ENCODE peak calls at places on chromosomes 16 and 17, in nine cellular contexts. One of them, this sample, is unnamed.

GRCh38 chr17:27855454-27855853 is 37.7 kb downstream of the LYRM9 start:
- DNase-seq in T-helper 2 cell: no peak
- DNase-seq in HS-27A: no peak
- DNase-seq in A549: no peak
- DNase-seq in RPMI7951: no peak
- DNase-seq in posterior cingulate gyrus: no peak
- DNase-seq in CD8-positive, alpha-beta T cell: no peak
- DNase-seq in non-pigmented ciliary epithelial cell: no peak
- DNase-seq in activated CD8-positive, alpha-beta memory T cell treated with anti-CD3 and anti-CD28 coated beads for 1 hour: no peak
- DNase-seq in this sample: no peak

GRCh38 chr17:3924421-3925350 is 8.4 kb upstream of the P2RX1 start:
- DNase-seq in T-helper 2 cell: no peak
- DNase-seq in HS-27A: no peak
- DNase-seq in A549: no peak
- DNase-seq in RPMI7951: no peak
- DNase-seq in posterior cingulate gyrus: no peak
- DNase-seq in CD8-positive, alpha-beta T cell: no peak
- DNase-seq in non-pigmented ciliary epithelial cell: no peak
- DNase-seq in activated CD8-positive, alpha-beta memory T cell treated with anti-CD3 and anti-CD28 coated beads for 1 hour: no peak
- DNase-seq in this sample: no peak

GRCh38 chr16:50539822-50540710 is 8.1 kb upstream of the NKD1 start:
- DNase-seq in T-helper 2 cell: no peak
- DNase-seq in HS-27A: no peak
- DNase-seq in A549: no peak
- DNase-seq in RPMI7951: no peak
- DNase-seq in posterior cingulate gyrus: peak; percentile 34
- DNase-seq in CD8-positive, alpha-beta T cell: no peak
- DNase-seq in non-pigmented ciliary epithelial cell: no peak
- DNase-seq in activated CD8-positive, alpha-beta memory T cell treated with anti-CD3 and anti-CD28 coated beads for 1 hour: no peak
- DNase-seq in this sample: no peak

GRCh38 chr17:45225051-45225700 is 3.5 kb downstream of the FMNL1 start:
- DNase-seq in T-helper 2 cell: no peak
- DNase-seq in HS-27A: no peak
- DNase-seq in A549: peak; percentile 20
- DNase-seq in RPMI7951: peak; percentile 61
- DNase-seq in posterior cingulate gyrus: no peak
- DNase-seq in CD8-positive, alpha-beta T cell: no peak
- DNase-seq in non-pigmented ciliary epithelial cell: no peak
- DNase-seq in activated CD8-positive, alpha-beta memory T cell treated with anti-CD3 and anti-CD28 coated beads for 1 hour: no peak
- DNase-seq in this sample: peak; percentile 29

GRCh38 chr16:29813644-29814562 is 1.9 kb downstream of the PRRT2 start:
- DNase-seq in T-helper 2 cell: no peak
- DNase-seq in HS-27A: no peak
- DNase-seq in A549: no peak
- DNase-seq in RPMI7951: no peak
- DNase-seq in posterior cingulate gyrus: no peak
- DNase-seq in CD8-positive, alpha-beta T cell: no peak
- DNase-seq in non-pigmented ciliary epithelial cell: no peak
- DNase-seq in activated CD8-positive, alpha-beta memory T cell treated with anti-CD3 and anti-CD28 coated beads for 1 hour: no peak
- DNase-seq in this sample: no peak

GRCh38 chr17:74861554-74862107 is 1.9 kb upstream of the GRIN2C start:
- DNase-seq in T-helper 2 cell: no peak
- DNase-seq in HS-27A: no peak
- DNase-seq in A549: no peak
- DNase-seq in RPMI7951: no peak
- DNase-seq in posterior cingulate gyrus: no peak
- DNase-seq in CD8-positive, alpha-beta T cell: no peak
- DNase-seq in non-pigmented ciliary epithelial cell: no peak
- DNase-seq in activated CD8-positive, alpha-beta memory T cell treated with anti-CD3 and anti-CD28 coated beads for 1 hour: no peak
- DNase-seq in this sample: no peak

GRCh38 chr16:27374794-27375499 is 27.0 kb upstream of the IL21R start:
- DNase-seq in T-helper 2 cell: peak; percentile 20
- DNase-seq in HS-27A: no peak
- DNase-seq in A549: peak; percentile 87
- DNase-seq in RPMI7951: peak; percentile 87
- DNase-seq in posterior cingulate gyrus: no peak
- DNase-seq in CD8-positive, alpha-beta T cell: no peak
- DNase-seq in non-pigmented ciliary epithelial cell: peak; percentile 74
- DNase-seq in activated CD8-positive, alpha-beta memory T cell treated with anti-CD3 and anti-CD28 coated beads for 1 hour: no peak
- DNase-seq in this sample: peak; percentile 53

GRCh38 chr17:63246344-63246743 is 199.8 kb downstream of the CYB561 start:
- DNase-seq in T-helper 2 cell: no peak
- DNase-seq in HS-27A: no peak
- DNase-seq in A549: no peak
- DNase-seq in RPMI7951: no peak
- DNase-seq in posterior cingulate gyrus: no peak
- DNase-seq in CD8-positive, alpha-beta T cell: no peak
- DNase-seq in non-pigmented ciliary epithelial cell: no peak
- DNase-seq in activated CD8-positive, alpha-beta memory T cell treated with anti-CD3 and anti-CD28 coated beads for 1 hour: no peak
- DNase-seq in this sample: no peak

GRCh38 chr17:81123052-81124048 is 42.0 kb upstream of the PVALEF start:
- DNase-seq in T-helper 2 cell: no peak
- DNase-seq in HS-27A: no peak
- DNase-seq in A549: no peak
- DNase-seq in RPMI7951: no peak
- DNase-seq in posterior cingulate gyrus: no peak
- DNase-seq in CD8-positive, alpha-beta T cell: no peak
- DNase-seq in non-pigmented ciliary epithelial cell: no peak
- DNase-seq in activated CD8-positive, alpha-beta memory T cell treated with anti-CD3 and anti-CD28 coated beads for 1 hour: no peak
- DNase-seq in this sample: no peak

GRCh38 chr16:74563828-74564263 is 43.1 kb downstream of the GLG1 start:
- DNase-seq in T-helper 2 cell: no peak
- DNase-seq in HS-27A: no peak
- DNase-seq in A549: peak; percentile 41
- DNase-seq in RPMI7951: peak; percentile 68
- DNase-seq in posterior cingulate gyrus: no peak
- DNase-seq in CD8-positive, alpha-beta T cell: no peak
- DNase-seq in non-pigmented ciliary epithelial cell: no peak
- DNase-seq in activated CD8-positive, alpha-beta memory T cell treated with anti-CD3 and anti-CD28 coated beads for 1 hour: no peak
- DNase-seq in this sample: peak; percentile 75

GRCh38 chr16:19274178-19274797 is 11.2 kb upstream of the CLEC19A start:
- DNase-seq in T-helper 2 cell: no peak
- DNase-seq in HS-27A: no peak
- DNase-seq in A549: no peak
- DNase-seq in RPMI7951: no peak
- DNase-seq in posterior cingulate gyrus: no peak
- DNase-seq in CD8-positive, alpha-beta T cell: no peak
- DNase-seq in non-pigmented ciliary epithelial cell: no peak
- DNase-seq in activated CD8-positive, alpha-beta memory T cell treated with anti-CD3 and anti-CD28 coated beads for 1 hour: no peak
- DNase-seq in this sample: no peak

GRCh38 chr16:67562918-67563707 is 787 bp downstream of the CTCF start:
- DNase-seq in T-helper 2 cell: peak; percentile 57
- DNase-seq in HS-27A: no peak
- DNase-seq in A549: peak; percentile 57
- DNase-seq in RPMI7951: peak; percentile 67
- DNase-seq in posterior cingulate gyrus: peak; percentile 60
- DNase-seq in CD8-positive, alpha-beta T cell: peak; percentile 42
- DNase-seq in non-pigmented ciliary epithelial cell: no peak
- DNase-seq in activated CD8-positive, alpha-beta memory T cell treated with anti-CD3 and anti-CD28 coated beads for 1 hour: peak; percentile 26
- DNase-seq in this sample: peak; percentile 53

GRCh38 chr17:80785477-80786178 is 206.0 kb upstream of the CHMP6 start:
- DNase-seq in T-helper 2 cell: no peak
- DNase-seq in HS-27A: no peak
- DNase-seq in A549: no peak
- DNase-seq in RPMI7951: no peak
- DNase-seq in posterior cingulate gyrus: peak; percentile 38
- DNase-seq in CD8-positive, alpha-beta T cell: no peak
- DNase-seq in non-pigmented ciliary epithelial cell: no peak
- DNase-seq in activated CD8-positive, alpha-beta memory T cell treated with anti-CD3 and anti-CD28 coated beads for 1 hour: no peak
- DNase-seq in this sample: no peak

GRCh38 chr16:70715113-70715711 is 29.4 kb upstream of the MTSS2 start:
- DNase-seq in T-helper 2 cell: no peak
- DNase-seq in HS-27A: peak; percentile 99
- DNase-seq in A549: peak; percentile 87
- DNase-seq in RPMI7951: peak; percentile 99
- DNase-seq in posterior cingulate gyrus: no peak
- DNase-seq in CD8-positive, alpha-beta T cell: no peak
- DNase-seq in non-pigmented ciliary epithelial cell: no peak
- DNase-seq in activated CD8-positive, alpha-beta memory T cell treated with anti-CD3 and anti-CD28 coated beads for 1 hour: no peak
- DNase-seq in this sample: peak; percentile 93

GRCh38 chr17:78432929-78433727 is 54.7 kb downstream of the PGS1 start:
- DNase-seq in T-helper 2 cell: no peak
- DNase-seq in HS-27A: no peak
- DNase-seq in A549: no peak
- DNase-seq in RPMI7951: no peak
- DNase-seq in posterior cingulate gyrus: no peak
- DNase-seq in CD8-positive, alpha-beta T cell: no peak
- DNase-seq in non-pigmented ciliary epithelial cell: no peak
- DNase-seq in activated CD8-positive, alpha-beta memory T cell treated with anti-CD3 and anti-CD28 coated beads for 1 hour: no peak
- DNase-seq in this sample: no peak

GRCh38 chr16:66262253-66263167 is 104.0 kb upstream of the CDH5 start:
- DNase-seq in T-helper 2 cell: no peak
- DNase-seq in HS-27A: no peak
- DNase-seq in A549: no peak
- DNase-seq in RPMI7951: peak; percentile 58
- DNase-seq in posterior cingulate gyrus: no peak
- DNase-seq in CD8-positive, alpha-beta T cell: no peak
- DNase-seq in non-pigmented ciliary epithelial cell: no peak
- DNase-seq in activated CD8-positive, alpha-beta memory T cell treated with anti-CD3 and anti-CD28 coated beads for 1 hour: no peak
- DNase-seq in this sample: no peak

GRCh38 chr16:48365601-48366164 is 19.5 kb downstream of the SIAH1 start:
- DNase-seq in T-helper 2 cell: peak; percentile 69
- DNase-seq in HS-27A: peak; percentile 59
- DNase-seq in A549: peak; percentile 93
- DNase-seq in RPMI7951: peak; percentile 86
- DNase-seq in posterior cingulate gyrus: peak; percentile 86
- DNase-seq in CD8-positive, alpha-beta T cell: peak; percentile 65
- DNase-seq in non-pigmented ciliary epithelial cell: no peak
- DNase-seq in activated CD8-positive, alpha-beta memory T cell treated with anti-CD3 and anti-CD28 coated beads for 1 hour: peak; percentile 27
- DNase-seq in this sample: peak; percentile 92

GRCh38 chr17:2982854-2983636 is 80.4 kb downstream of the OR1D5 start:
- DNase-seq in T-helper 2 cell: no peak
- DNase-seq in HS-27A: no peak
- DNase-seq in A549: peak; percentile 77
- DNase-seq in RPMI7951: peak; percentile 91
- DNase-seq in posterior cingulate gyrus: peak; percentile 84
- DNase-seq in CD8-positive, alpha-beta T cell: no peak
- DNase-seq in non-pigmented ciliary epithelial cell: no peak
- DNase-seq in activated CD8-positive, alpha-beta memory T cell treated with anti-CD3 and anti-CD28 coated beads for 1 hour: no peak
- DNase-seq in this sample: no peak

GRCh38 chr16:1112506-1113184 is 16.6 kb upstream of the C1QTNF8 start:
- DNase-seq in T-helper 2 cell: no peak
- DNase-seq in HS-27A: no peak
- DNase-seq in A549: no peak
- DNase-seq in RPMI7951: no peak
- DNase-seq in posterior cingulate gyrus: no peak
- DNase-seq in CD8-positive, alpha-beta T cell: no peak
- DNase-seq in non-pigmented ciliary epithelial cell: no peak
- DNase-seq in activated CD8-positive, alpha-beta memory T cell treated with anti-CD3 and anti-CD28 coated beads for 1 hour: no peak
- DNase-seq in this sample: no peak

GRCh38 chr17:75906143-75906884 is 1.6 kb upstream of the MRPL38 start:
- DNase-seq in T-helper 2 cell: no peak
- DNase-seq in HS-27A: no peak
- DNase-seq in A549: no peak
- DNase-seq in RPMI7951: no peak
- DNase-seq in posterior cingulate gyrus: no peak
- DNase-seq in CD8-positive, alpha-beta T cell: no peak
- DNase-seq in non-pigmented ciliary epithelial cell: no peak
- DNase-seq in activated CD8-positive, alpha-beta memory T cell treated with anti-CD3 and anti-CD28 coated beads for 1 hour: no peak
- DNase-seq in this sample: no peak

GRCh38 chr17:68324114-68324513 is 32.8 kb downstream of the ARSG start:
- DNase-seq in T-helper 2 cell: no peak
- DNase-seq in HS-27A: no peak
- DNase-seq in A549: no peak
- DNase-seq in RPMI7951: no peak
- DNase-seq in posterior cingulate gyrus: no peak
- DNase-seq in CD8-positive, alpha-beta T cell: no peak
- DNase-seq in non-pigmented ciliary epithelial cell: no peak
- DNase-seq in activated CD8-positive, alpha-beta memory T cell treated with anti-CD3 and anti-CD28 coated beads for 1 hour: no peak
- DNase-seq in this sample: no peak

GRCh38 chr16:47143329-47143676 is 442 bp downstream of the NETO2 start:
- DNase-seq in T-helper 2 cell: peak; percentile 50
- DNase-seq in HS-27A: peak; percentile 53
- DNase-seq in A549: peak; percentile 84
- DNase-seq in RPMI7951: peak; percentile 70
- DNase-seq in posterior cingulate gyrus: peak; percentile 27
- DNase-seq in CD8-positive, alpha-beta T cell: peak; percentile 41
- DNase-seq in non-pigmented ciliary epithelial cell: no peak
- DNase-seq in activated CD8-positive, alpha-beta memory T cell treated with anti-CD3 and anti-CD28 coated beads for 1 hour: no peak
- DNase-seq in this sample: peak; percentile 81

GRCh38 chr17:45111838-45112237 is 20.5 kb downstream of the PLCD3 start:
- DNase-seq in T-helper 2 cell: no peak
- DNase-seq in HS-27A: no peak
- DNase-seq in A549: no peak
- DNase-seq in RPMI7951: no peak
- DNase-seq in posterior cingulate gyrus: no peak
- DNase-seq in CD8-positive, alpha-beta T cell: no peak
- DNase-seq in non-pigmented ciliary epithelial cell: no peak
- DNase-seq in activated CD8-positive, alpha-beta memory T cell treated with anti-CD3 and anti-CD28 coated beads for 1 hour: no peak
- DNase-seq in this sample: no peak

GRCh38 chr17:42266918-42267766 is 9.0 kb downstream of the STAT5B start:
- DNase-seq in T-helper 2 cell: peak; percentile 46
- DNase-seq in HS-27A: no peak
- DNase-seq in A549: peak; percentile 91
- DNase-seq in RPMI7951: peak; percentile 79
- DNase-seq in posterior cingulate gyrus: no peak
- DNase-seq in CD8-positive, alpha-beta T cell: no peak
- DNase-seq in non-pigmented ciliary epithelial cell: peak; percentile 72
- DNase-seq in activated CD8-positive, alpha-beta memory T cell treated with anti-CD3 and anti-CD28 coated beads for 1 hour: no peak
- DNase-seq in this sample: no peak

GRCh38 chr17:21357281-21357680 is 18.9 kb upstream of the KCNJ12 start:
- DNase-seq in T-helper 2 cell: no peak
- DNase-seq in HS-27A: no peak
- DNase-seq in A549: no peak
- DNase-seq in RPMI7951: no peak
- DNase-seq in posterior cingulate gyrus: no peak
- DNase-seq in CD8-positive, alpha-beta T cell: no peak
- DNase-seq in non-pigmented ciliary epithelial cell: no peak
- DNase-seq in activated CD8-positive, alpha-beta memory T cell treated with anti-CD3 and anti-CD28 coated beads for 1 hour: no peak
- DNase-seq in this sample: no peak

GRCh38 chr17:62692721-62693431 is 65.4 kb downstream of the MRC2 start:
- DNase-seq in T-helper 2 cell: no peak
- DNase-seq in HS-27A: no peak
- DNase-seq in A549: peak; percentile 51
- DNase-seq in RPMI7951: peak; percentile 40
- DNase-seq in posterior cingulate gyrus: no peak
- DNase-seq in CD8-positive, alpha-beta T cell: no peak
- DNase-seq in non-pigmented ciliary epithelial cell: no peak
- DNase-seq in activated CD8-positive, alpha-beta memory T cell treated with anti-CD3 and anti-CD28 coated beads for 1 hour: no peak
- DNase-seq in this sample: no peak

GRCh38 chr16:30722443-30722842 is 23.5 kb downstream of the SRCAP start:
- DNase-seq in T-helper 2 cell: no peak
- DNase-seq in HS-27A: no peak
- DNase-seq in A549: no peak
- DNase-seq in RPMI7951: no peak
- DNase-seq in posterior cingulate gyrus: no peak
- DNase-seq in CD8-positive, alpha-beta T cell: no peak
- DNase-seq in non-pigmented ciliary epithelial cell: no peak
- DNase-seq in activated CD8-positive, alpha-beta memory T cell treated with anti-CD3 and anti-CD28 coated beads for 1 hour: no peak
- DNase-seq in this sample: no peak

GRCh38 chr17:39867084-39867890 is 715 bp upstream of the ZPBP2 start:
- DNase-seq in T-helper 2 cell: peak; percentile 48
- DNase-seq in HS-27A: no peak
- DNase-seq in A549: no peak
- DNase-seq in RPMI7951: no peak
- DNase-seq in posterior cingulate gyrus: no peak
- DNase-seq in CD8-positive, alpha-beta T cell: peak; percentile 19
- DNase-seq in non-pigmented ciliary epithelial cell: no peak
- DNase-seq in activated CD8-positive, alpha-beta memory T cell treated with anti-CD3 and anti-CD28 coated beads for 1 hour: no peak
- DNase-seq in this sample: no peak

GRCh38 chr17:76556759-76557367 is 17.0 kb downstream of the PRCD start:
- DNase-seq in T-helper 2 cell: peak; percentile 36
- DNase-seq in HS-27A: no peak
- DNase-seq in A549: peak; percentile 53
- DNase-seq in RPMI7951: peak; percentile 41
- DNase-seq in posterior cingulate gyrus: no peak
- DNase-seq in CD8-positive, alpha-beta T cell: no peak
- DNase-seq in non-pigmented ciliary epithelial cell: no peak
- DNase-seq in activated CD8-positive, alpha-beta memory T cell treated with anti-CD3 and anti-CD28 coated beads for 1 hour: no peak
- DNase-seq in this sample: no peak

GRCh38 chr17:68195667-68196393 is 52.0 kb upstream of the AMZ2 start:
- DNase-seq in T-helper 2 cell: no peak
- DNase-seq in HS-27A: no peak
- DNase-seq in A549: no peak
- DNase-seq in RPMI7951: no peak
- DNase-seq in posterior cingulate gyrus: no peak
- DNase-seq in CD8-positive, alpha-beta T cell: no peak
- DNase-seq in non-pigmented ciliary epithelial cell: no peak
- DNase-seq in activated CD8-positive, alpha-beta memory T cell treated with anti-CD3 and anti-CD28 coated beads for 1 hour: no peak
- DNase-seq in this sample: peak; percentile 26

GRCh38 chr17:61285483-61286320 is 113.9 kb upstream of the TBX2 start:
- DNase-seq in T-helper 2 cell: no peak
- DNase-seq in HS-27A: no peak
- DNase-seq in A549: no peak
- DNase-seq in RPMI7951: peak; percentile 70
- DNase-seq in posterior cingulate gyrus: no peak
- DNase-seq in CD8-positive, alpha-beta T cell: no peak
- DNase-seq in non-pigmented ciliary epithelial cell: no peak
- DNase-seq in activated CD8-positive, alpha-beta memory T cell treated with anti-CD3 and anti-CD28 coated beads for 1 hour: no peak
- DNase-seq in this sample: no peak